ENCODE peak calls at places on chromosomes 7 and 10, in ten cellular contexts. Q, Z, A, V, D, I, S, K, R and E are unnamed samples. For H3K4me1, the result is how much of the 10 kb centered on the place peaks cover.

GRCh38 chr7:130560972-130561371 is 69.1 kb downstream of the MEST start:
- DNase-seq in Z (peak), Q (no peak), A (peak), D (peak), R (no peak), K (no peak), S (no peak), V (no peak), I (no peak), E (no peak)

GRCh38 chr7:102096706-102097427 is 189.8 kb upstream of the SH2B2 start:
- DNase-seq in A (no peak), I (no peak), R (no peak), V (no peak), Z (no peak), K (no peak), D (no peak), S (no peak), Q (no peak), E (no peak)

GRCh38 chr7:96203781-96204180 is 118.1 kb downstream of the SLC25A13 start:
- DNase-seq in D (no peak), S (no peak), A (no peak), K (no peak), R (no peak), I (no peak), Q (no peak), Z (no peak), V (no peak), E (no peak)

GRCh38 chr10:66572700-66573099 is 353.1 kb upstream of the LRRTM3 start:
- DNase-seq in A (no peak), R (no peak), D (no peak), V (no peak), K (no peak), Q (no peak), S (no peak), Z (no peak), I (no peak), E (no peak)

GRCh38 chr7:74708569-74709275 is 51.2 kb downstream of the GTF2I start:
- DNase-seq in I (no peak), S (no peak), D (no peak), Q (no peak), Z (no peak), R (no peak), A (no peak), K (no peak), V (no peak), E (no peak)

GRCh38 chr10:31011660-31012022 is 20.0 kb downstream of the ZNF438 start:
- DNase-seq in R (no peak), Q (no peak), A (no peak), S (no peak), Z (no peak), K (no peak), I (no peak), V (no peak), D (peak), E (no peak)

GRCh38 chr10:27319752-27320561 is 79.4 kb upstream of the ACBD5 start:
- DNase-seq in D (peak), A (peak), Q (peak), V (no peak), R (peak), Z (no peak), I (peak), K (no peak), S (peak), E (peak)

GRCh38 chr7:66696774-66697191 is 43.8 kb upstream of the RABGEF1 start:
- DNase-seq in Z (no peak), A (peak), V (no peak), Q (peak), K (no peak), I (no peak), S (no peak), R (no peak), D (no peak), E (no peak)

GRCh38 chr7:110994028-110994967 is 96.6 kb upstream of the LRRN3 start:
- DNase-seq in I (no peak), R (no peak), Z (no peak), V (no peak), K (no peak), A (no peak), S (no peak), D (peak), Q (no peak), E (no peak)

GRCh38 chr7:124074007-124074406 is 41.1 kb upstream of the TMEM229A start:
- DNase-seq in Z (no peak), I (no peak), A (no peak), D (no peak), S (no peak), V (no peak), K (no peak), R (no peak), Q (no peak), E (no peak)

GRCh38 chr10:117259279-117259678 is 18.4 kb downstream of the SLC18A2 start:
- DNase-seq in I (no peak), Q (no peak), D (no peak), V (no peak), Z (no peak), S (no peak), R (no peak), K (no peak), A (no peak), E (no peak)

GRCh38 chr7:127629268-127629854 is 11.4 kb upstream of the PAX4 start:
- DNase-seq in K (peak), D (no peak), Z (peak), V (no peak), R (no peak), Q (no peak), I (no peak), A (peak), S (peak), E (no peak)

DNA sequence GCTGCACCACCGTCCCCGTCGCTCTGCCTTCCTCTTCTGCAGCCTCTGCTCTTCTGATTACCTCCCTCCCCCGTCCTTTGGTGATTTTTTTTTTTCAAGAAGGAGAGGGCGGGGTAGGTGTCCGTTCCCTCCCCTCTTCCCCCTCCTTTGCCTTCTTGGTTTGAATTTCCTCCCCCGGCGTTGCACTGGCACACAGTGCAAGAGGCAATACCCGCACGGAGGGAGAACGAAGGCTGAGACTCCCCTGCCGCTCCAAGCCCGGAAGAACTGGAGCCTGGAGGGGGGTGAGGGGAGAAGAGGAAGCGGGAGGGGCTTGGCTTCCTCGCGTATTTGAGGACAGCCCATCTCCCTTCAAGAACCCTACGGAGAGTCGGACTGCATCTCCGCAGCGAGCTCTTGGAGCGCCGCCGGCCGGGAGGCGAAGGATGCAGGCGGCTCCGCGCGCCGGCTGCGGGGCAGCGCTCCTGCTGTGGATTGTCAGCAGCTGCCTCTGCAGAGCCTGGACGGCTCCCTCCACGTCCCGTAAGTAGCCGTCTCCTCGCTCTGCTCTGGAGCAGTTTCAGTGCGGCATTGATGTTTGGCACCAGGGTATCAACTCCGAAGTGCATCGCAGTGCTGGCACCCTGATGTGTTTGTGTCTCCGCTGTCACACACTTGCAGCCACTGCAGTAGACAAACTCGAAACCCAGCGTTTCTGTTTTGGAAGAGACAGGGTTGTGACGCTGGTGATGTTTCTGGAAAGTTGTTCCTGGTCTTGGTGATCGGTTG is at the start of gene CNTNAP2:
- DNase-seq in S (no peak), Z (no peak), K (no peak), I (no peak), A (no peak), D (peak), V (no peak), R (no peak), Q (peak), E (no peak)
- H3K27ac ChIP-seq in S (no peak), Z (no peak), K (no peak), I (no peak), A (no peak), D (no peak), V (no peak), R (no peak), Q (no peak), E (no peak)

GRCh38 chr7:73610105-73610504 is 14.2 kb downstream of the MLXIPL start:
- DNase-seq in K (no peak), Q (no peak), I (no peak), S (no peak), V (no peak), A (no peak), Z (no peak), R (no peak), D (no peak), E (no peak)

GRCh38 chr7:73605601-73606220 is 18.6 kb downstream of the MLXIPL start:
- DNase-seq in V (no peak), D (no peak), A (no peak), I (no peak), K (no peak), Z (no peak), S (no peak), R (no peak), Q (no peak), E (no peak)

GRCh38 chr7:73602721-73603651 is 21.3 kb downstream of the MLXIPL start:
- DNase-seq in V (no peak), S (no peak), D (no peak), I (no peak), K (no peak), R (no peak), Q (no peak), A (no peak), Z (no peak), E (no peak)

GRCh38 chr7:73611017-73611555 is 13.2 kb downstream of the MLXIPL start:
- DNase-seq in S (no peak), Q (no peak), V (no peak), I (no peak), R (no peak), D (no peak), Z (no peak), K (no peak), A (no peak), E (no peak)

GRCh38 chr7:73606801-73607691 is 17.3 kb downstream of the MLXIPL start:
- DNase-seq in V (peak), K (peak), A (peak), Q (peak), D (no peak), R (no peak), S (peak), Z (no peak), I (peak), E (no peak)
- H3K4me3 ChIP-seq in V (no peak), K (no peak), A (no peak), Q (no peak), D (no peak), R (no peak), S (no peak), Z (no peak), I (no peak), E (peak)

DNA sequence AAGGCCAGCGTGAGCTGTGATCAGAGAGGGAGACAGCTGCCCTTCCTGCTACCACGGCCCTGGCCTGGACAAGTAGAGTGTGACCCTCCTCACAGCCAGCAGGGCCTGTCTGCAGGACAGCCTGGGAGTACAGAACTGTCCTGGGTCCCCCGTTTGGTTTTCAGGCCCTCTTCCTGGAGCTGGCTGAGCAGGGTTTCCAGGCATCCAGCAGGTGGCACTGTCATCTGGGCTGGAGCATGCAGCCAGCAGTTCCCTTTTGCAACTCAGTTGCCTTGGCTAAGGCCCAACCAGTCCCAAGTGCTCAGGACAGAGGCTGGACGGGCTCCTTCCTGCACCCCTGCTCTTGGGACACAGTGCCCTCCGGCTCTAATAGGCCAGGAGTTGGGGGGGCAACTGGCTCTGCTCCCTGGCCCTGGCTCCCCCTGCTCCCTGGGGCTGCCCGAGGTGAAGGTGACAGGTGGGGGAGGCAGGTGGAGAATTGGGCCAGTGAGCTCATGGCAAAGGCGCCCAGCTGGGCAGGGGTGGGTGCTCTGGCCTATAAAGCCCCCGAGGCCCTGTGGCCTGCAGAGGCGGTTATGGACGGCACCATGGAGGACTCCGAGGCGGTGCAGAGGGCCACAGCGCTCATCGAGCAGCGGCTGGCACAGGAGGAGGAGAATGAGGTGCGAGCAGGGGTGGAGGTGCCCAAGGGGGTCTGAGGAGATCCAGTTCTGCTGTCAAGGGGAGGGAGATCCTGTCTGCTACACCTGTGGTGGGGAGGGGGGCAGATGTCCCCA is at the start of gene ANKRD2:
- DNase-seq in Z (peak), Q (peak), A (peak), K (peak), S (peak), R (peak), I (peak), V (peak), D (peak), E (peak)
- H3K4me1 ChIP-seq in Z (half or more), Q (under half), A (half or more), K (under half), S (under half), R (under half), I (under half), V (under half), D (under half), E (under half)

GRCh38 chr7:14045651-14046050 is 56.2 kb upstream of the ETV1 start:
- DNase-seq in I (no peak), R (no peak), D (no peak), V (no peak), Z (no peak), S (no peak), K (no peak), Q (no peak), A (no peak), E (no peak)
- H3K27ac ChIP-seq in I (no peak), R (no peak), D (no peak), V (no peak), Z (no peak), S (no peak), K (no peak), Q (no peak), A (no peak), E (no peak)

DNA sequence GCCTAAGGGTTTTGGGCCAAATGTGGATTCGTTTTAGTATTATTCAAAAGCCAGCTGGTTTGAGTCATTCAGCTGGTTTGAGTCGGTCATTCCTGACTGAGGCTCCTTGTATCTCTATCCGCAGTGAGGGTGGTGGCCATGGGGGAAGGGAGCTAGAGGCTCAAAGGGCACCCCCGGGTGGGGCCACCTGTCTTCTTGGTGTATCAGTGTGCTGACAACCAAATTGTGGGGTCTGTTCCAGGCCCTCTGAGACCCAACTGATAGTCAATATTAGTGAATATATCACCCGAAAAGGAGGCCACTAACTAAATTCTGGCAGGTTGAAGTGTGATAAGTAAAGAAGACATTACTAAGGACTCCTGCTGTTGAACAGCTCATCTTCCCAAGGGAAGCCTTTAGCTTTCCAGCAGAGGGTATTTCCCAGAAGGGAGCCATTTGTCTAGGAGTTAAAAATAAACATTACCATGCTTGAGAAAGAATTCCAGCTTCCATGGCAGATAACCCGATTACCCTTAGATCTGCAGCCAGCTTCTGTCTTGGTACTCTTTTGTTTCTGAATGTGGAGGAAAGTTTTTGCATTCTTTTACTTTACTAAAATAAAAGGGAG is 29.9 kb upstream of the DDX50 start:
- DNase-seq in Z (no peak), R (peak), Q (no peak), K (no peak), A (peak), D (peak), I (no peak), S (no peak), V (no peak), E (no peak)
- H3K4me3 ChIP-seq in Z (no peak), R (peak), Q (no peak), K (no peak), A (no peak), D (no peak), I (no peak), S (no peak), V (no peak), E (no peak)

GRCh38 chr10:84177541-84178386 is 4.2 kb downstream of the GPR15LG start:
- DNase-seq in A (no peak), R (no peak), Z (no peak), V (no peak), I (no peak), Q (peak), D (no peak), K (peak), S (peak), E (no peak)

GRCh38 chr10:84175436-84175835 is 1.8 kb downstream of the GPR15LG start:
- DNase-seq in Q (no peak), K (no peak), R (no peak), D (no peak), S (no peak), Z (no peak), I (no peak), V (no peak), A (no peak), E (no peak)

GRCh38 chr10:84178387-84178697 is 4.7 kb downstream of the GPR15LG start:
- DNase-seq in S (no peak), V (no peak), I (no peak), Z (no peak), D (no peak), Q (no peak), K (no peak), R (no peak), A (no peak), E (no peak)

GRCh38 chr10:84176351-84176750 is 2.8 kb downstream of the GPR15LG start:
- DNase-seq in A (no peak), S (no peak), R (no peak), V (no peak), K (no peak), D (no peak), Q (no peak), I (no peak), Z (no peak), E (no peak)

GRCh38 chr10:84176836-84177474 is 3.4 kb downstream of the GPR15LG start:
- DNase-seq in Z (no peak), V (no peak), A (no peak), Q (no peak), R (no peak), S (no peak), I (no peak), D (no peak), K (no peak), E (no peak)
- H3K4me1 ChIP-seq in Z (under half), V (under half), A (under half), Q (under half), R (under half), S (under half), I (under half), D (under half), K (under half), E (under half)